ENCODE peak calls at places on chromosomes 11 and 22, in six cellular contexts. J is activated naive CD4-positive, alpha-beta T cell treated with Interleukin-2 at 50 U/mL for 16 hours; V is NCI-H748 treated with DMSO at 0.1 percent for 48 hours; H is WTC11; M is GM10248; U is stimulated activated CD8-positive, alpha-beta memory T cell treated with anti-CD3 and anti-CD28 coated beads, Interleukin-12 subunit alpha, Interleukin-12 subunit beta, amount 100 ng/mL, for 1 hour. O is an unnamed sample.

GRCh38 chr22:17250380-17251129 is 31.3 kb upstream of the ADA2 start:
- DNase-seq in J (no peak), V (no peak), H (no peak), M (no peak), U (no peak), O (no peak)

GRCh38 chr22:36362819-36363377 is 24.9 kb downstream of the MYH9 start:
- DNase-seq in J (peak; percentile 57), V (no peak), H (no peak), M (no peak), U (no peak), O (no peak)

GRCh38 chr22:29391546-29391945 is 3.2 kb upstream of the AP1B1 start:
- DNase-seq in J (no peak), V (no peak), H (no peak), M (no peak), U (no peak), O (no peak)

GRCh38 chr11:32566527-32566926 is 17.1 kb upstream of the EIF3M start:
- DNase-seq in J (no peak), V (no peak), H (no peak), M (no peak), U (no peak), O (no peak)

GRCh38 chr11:70176940-70177689 is 26.0 kb upstream of the FADD start:
- DNase-seq in J (peak; percentile 56), V (no peak), H (peak; percentile 90), M (peak; percentile 80), U (peak; percentile 19), O (no peak)

GRCh38 chr11:47507016-47507631 is 45.8 kb downstream of the CELF1 start:
- DNase-seq in J (no peak), V (no peak), H (no peak), M (no peak), U (no peak), O (no peak)

GRCh38 chr11:94521684-94522083 is 9.4 kb downstream of the C11orf97 start:
- DNase-seq in J (no peak), V (no peak), H (no peak), M (no peak), U (no peak), O (no peak)

GRCh38 chr11:26377619-26378018 is 45.7 kb downstream of the ANO3 start:
- DNase-seq in J (no peak), V (no peak), H (no peak), M (no peak), U (no peak), O (no peak)

GRCh38 chr11:123822022-123822421 is 15.9 kb upstream of the OR6M1 start:
- DNase-seq in J (no peak), V (no peak), H (no peak), M (no peak), U (no peak), O (no peak)

GRCh38 chr11:1660025-1660867 is 30.7 kb downstream of the KRTAP5-5 start:
- DNase-seq in J (no peak), V (no peak), H (no peak), M (no peak), U (no peak), O (no peak)

GRCh38 chr11:31529189-31529588 is 19.6 kb downstream of the ELP4 start:
- DNase-seq in J (no peak), V (no peak), H (no peak), M (no peak), U (no peak), O (no peak)

GRCh38 chr11:91625495-91625894 is 599.1 kb upstream of the FAT3 start:
- DNase-seq in J (no peak), V (no peak), H (no peak), M (no peak), U (no peak), O (no peak)

O was measured in SHP77 treated with DMSO at 0.1 percent for 48 hours.